ENCODE peak calls at places on chromosomes 2 and 18, in seven cellular contexts. X is heart left ventricle, T is lower leg skin, L is AG09309, P is IMR-90, A is HepG2, W is heart right ventricle. B is an unnamed sample.

GRCh38 chr2:125456851-125457250 is 1199.1 kb upstream of the GYPC start:
- DNase-seq in X (no peak), T (no peak), L (no peak), P (no peak), A (no peak), W (no peak), B (no peak)

GRCh38 chr2:105929506-105929905 is 184.8 kb downstream of the NCK2 start:
- DNase-seq in X (no peak), T (no peak), L (no peak), P (no peak), A (no peak), W (no peak), B (peak; percentile 18)

GRCh38 chr18:21761471-21762115 is 21.0 kb downstream of the MIB1 start:
- DNase-seq in X (no peak), T (no peak), L (no peak), P (no peak), A (no peak), W (no peak), B (no peak)

GRCh38 chr18:60987963-60988362 is 345.3 kb upstream of the CDH20 start:
- DNase-seq in X (no peak), T (no peak), L (no peak), P (peak; percentile 4), A (no peak), W (no peak), B (peak; percentile 68)

GRCh38 chr18:40698129-40698528 is 1256.9 kb upstream of the PIK3C3 start:
- DNase-seq in X (no peak), T (no peak), L (no peak), P (no peak), A (no peak), W (no peak), B (no peak)

GRCh38 chr2:119486886-119487285 is 37.4 kb downstream of the SCTR start:
- DNase-seq in X (no peak), T (peak; percentile 4), L (no peak), P (peak; percentile 16), A (no peak), W (no peak), B (peak; percentile 86)

GRCh38 chr18:41347057-41347456 is 608.0 kb upstream of the PIK3C3 start:
- DNase-seq in X (no peak), T (no peak), L (no peak), P (peak; percentile 94), A (no peak), W (no peak), B (peak; percentile 80)

GRCh38 chr2:197191177-197191947 is 119.2 kb downstream of the ANKRD44 start:
- DNase-seq in X (no peak), T (no peak), L (no peak), P (peak; percentile 28), A (peak; percentile 40), W (no peak), B (peak; percentile 61)

GRCh38 chr2:120445431-120446143 is 99.7 kb downstream of the INHBB start:
- DNase-seq in X (no peak), T (no peak), L (no peak), P (peak; percentile 33), A (peak; percentile 77), W (no peak), B (peak; percentile 22)

GRCh38 chr2:237351046-237351445 is 62.9 kb downstream of the COL6A3 start:
- DNase-seq in X (no peak), T (no peak), L (no peak), P (no peak), A (no peak), W (no peak), B (no peak)

GRCh38 chr2:213237787-213238186 is 46.5 kb upstream of the SPAG16 start:
- DNase-seq in X (no peak), T (no peak), L (no peak), P (no peak), A (no peak), W (no peak), B (peak; percentile 60)

GRCh38 chr2:163693484-163693883 is 42.3 kb downstream of the FIGN start:
- DNase-seq in X (no peak), T (no peak), L (no peak), P (no peak), A (no peak), W (no peak), B (no peak)

GRCh38 chr2:238135601-238136150 is 2.8 kb upstream of the KLHL30 start:
- DNase-seq in X (peak; percentile 32), T (no peak), L (no peak), P (no peak), A (no peak), W (no peak), B (no peak)

GRCh38 chr2:162787616-162788015 is 51.0 kb downstream of the KCNH7 start:
- DNase-seq in X (peak; percentile 18), T (no peak), L (no peak), P (no peak), A (no peak), W (no peak), B (no peak)

GRCh38 chr2:119425119-119425405 is 6.6 kb upstream of the TMEM37 start:
- DNase-seq in X (no peak), T (no peak), L (no peak), P (no peak), A (peak; percentile 83), W (no peak), B (no peak)

GRCh38 chr2:237892936-237893595 is 33.6 kb downstream of the RAMP1 start:
- DNase-seq in X (no peak), T (no peak), L (no peak), P (no peak), A (no peak), W (no peak), B (no peak)

GRCh38 chr18:37571266-37571665 is 5.7 kb upstream of the CELF4 start:
- DNase-seq in X (no peak), T (no peak), L (no peak), P (no peak), A (no peak), W (no peak), B (no peak)

GRCh38 chr2:227942021-227942420 is 70.6 kb downstream of the DAW1 start:
- DNase-seq in X (no peak), T (no peak), L (no peak), P (no peak), A (no peak), W (no peak), B (peak; percentile 11)

GRCh38 chr2:215415218-215415617 is 20.6 kb downstream of the FN1 start:
- DNase-seq in X (no peak), T (no peak), L (no peak), P (no peak), A (no peak), W (no peak), B (no peak)

GRCh38 chr2:215411941-215412743 is 23.7 kb downstream of the FN1 start:
- DNase-seq in X (no peak), T (no peak), L (no peak), P (no peak), A (no peak), W (no peak), B (peak; percentile 61)

GRCh38 chr2:215413484-215413777 is 22.4 kb downstream of the FN1 start:
- DNase-seq in X (no peak), T (no peak), L (no peak), P (no peak), A (no peak), W (no peak), B (no peak)

GRCh38 chr2:215414674-215415073 is 21.2 kb downstream of the FN1 start:
- DNase-seq in X (no peak), T (no peak), L (no peak), P (no peak), A (no peak), W (no peak), B (no peak)

GRCh38 chr2:215413974-215414373 is 21.9 kb downstream of the FN1 start:
- DNase-seq in X (no peak), T (no peak), L (no peak), P (no peak), A (no peak), W (no peak), B (no peak)
- H3K4me3 ChIP-seq in X (no peak overlapping the region), T (no peak overlapping the region), L (no peak overlapping the region), P (no peak overlapping the region), A (no peak overlapping the region), W (no peak overlapping the region), B (no peak overlapping the region)

GRCh38 chr2:8541223-8541622 is 140.6 kb upstream of the ID2 start:
- DNase-seq in X (no peak), T (no peak), L (no peak), P (no peak), A (no peak), W (no peak), B (no peak)

GRCh38 chr2:8540552-8541055 is 141.3 kb upstream of the ID2 start:
- DNase-seq in X (no peak), T (no peak), L (no peak), P (no peak), A (no peak), W (no peak), B (no peak)

GRCh38 chr2:8538531-8538930 is 143.3 kb upstream of the ID2 start:
- DNase-seq in X (no peak), T (no peak), L (no peak), P (no peak), A (no peak), W (no peak), B (no peak)

GRCh38 chr2:8538951-8539621 is 142.8 kb upstream of the ID2 start:
- DNase-seq in X (no peak), T (no peak), L (no peak), P (no peak), A (no peak), W (no peak), B (no peak)

GRCh38 chr2:8539743-8540551 is 141.9 kb upstream of the ID2 start:
- DNase-seq in X (no peak), T (peak; percentile 82), L (no peak), P (no peak), A (no peak), W (peak; percentile 44), B (no peak)
- TF ChIP-seq CTCF in X (peak; percentile 21), T (no peak), L (no peak), P (no peak), A (peak; percentile 10), W (peak; percentile 42), B (peak; percentile 2)

GRCh38 chr18:11859282-11859797 is 8.1 kb downstream of the CHMP1B start:
- DNase-seq in X (no peak), T (no peak), L (no peak), P (no peak), A (no peak), W (no peak), B (no peak)
- H3K4me3 ChIP-seq in X (no peak overlapping the region), T (no peak overlapping the region), L (no peak overlapping the region), P (no peak overlapping the region), A (no peak overlapping the region), W (no peak overlapping the region), B (no peak overlapping the region)

GRCh38 chr18:47035156-47035671 is at the start of gene ELOA2:
- DNase-seq in X (no peak), T (no peak), L (no peak), P (no peak), A (no peak), W (no peak), B (no peak)

GRCh38 chr18:47036927-47037605 is 1.6 kb upstream of the ELOA2 start:
- DNase-seq in X (no peak), T (no peak), L (no peak), P (no peak), A (no peak), W (no peak), B (no peak)

GRCh38 chr18:47032945-47033344 is 2.5 kb downstream of the ELOA2 start:
- DNase-seq in X (no peak), T (no peak), L (no peak), P (no peak), A (no peak), W (no peak), B (no peak)

GRCh38 chr18:47040982-47041381 is 5.6 kb upstream of the ELOA2 start:
- DNase-seq in X (no peak), T (no peak), L (no peak), P (no peak), A (no peak), W (no peak), B (no peak)

GRCh38 chr18:47036298-47036874 is 965 bp upstream of the ELOA2 start:
- DNase-seq in X (no peak), T (no peak), L (peak; percentile 4), P (peak; percentile 28), A (peak; percentile 28), W (peak; percentile 8), B (peak; percentile 59)
- TF ChIP-seq CTCF in X (peak; percentile 29), T (no peak), L (peak; percentile 56), P (peak; percentile 39), A (peak; percentile 67), W (peak; percentile 51), B (peak; percentile 71)

B was measured in choroid plexus epithelial cell.